ENCODE peak calls at places on chromosomes 7 and 10, in four cellular contexts. Z, N, Y and S are unnamed samples.

GRCh38 chr10:6151087-6151977 is 51.4 kb upstream of the PFKFB3 start:
- DNase-seq in Y (peak), N (peak), Z (peak), S (peak)

GRCh38 chr10:99785646-99786045 is 3.2 kb downstream of the ABCC2 start:
- DNase-seq in N (peak), Z (no peak), Y (no peak), S (no peak)

GRCh38 chr7:151426486-151426905 is 13.4 kb downstream of the CRYGN start:
- DNase-seq in Y (no peak), Z (no peak), N (no peak), S (no peak)

GRCh38 chr7:6244021-6244420 is 28.4 kb downstream of the CYTH3 start:
- DNase-seq in Z (no peak), N (no peak), Y (no peak), S (no peak)

GRCh38 chr10:52956451-52956850 is 183.9 kb upstream of the MBL2 start:
- DNase-seq in Z (no peak), Y (no peak), N (no peak), S (no peak)

GRCh38 chr7:99380823-99381663 is 6.5 kb downstream of the ARPC1B start:
- DNase-seq in Y (no peak), N (no peak), Z (peak), S (peak)

GRCh38 chr10:70662362-70663220 is 9.7 kb upstream of the ADAMTS14 start:
- DNase-seq in Z (no peak), N (no peak), Y (no peak), S (no peak)

GRCh38 chr7:151012921-151013347 is 11.4 kb downstream of the ATG9B start:
- DNase-seq in N (no peak), Y (peak), Z (peak), S (no peak)

GRCh38 chr10:72297281-72297967 is 23.7 kb downstream of the DDIT4 start:
- DNase-seq in Y (peak), N (no peak), Z (no peak), S (peak)

GRCh38 chr7:24722386-24723177 is 34.7 kb downstream of the GSDME start:
- DNase-seq in Z (peak), N (no peak), Y (no peak), S (no peak)

GRCh38 chr7:29854257-29854938 is 48.1 kb downstream of the WIPF3 start:
- DNase-seq in Y (no peak), Z (no peak), N (peak), S (no peak)

GRCh38 chr10:88243847-88244730 is 339.0 kb downstream of the RNLS start:
- DNase-seq in Y (no peak), Z (peak), N (no peak), S (no peak)

GRCh38 chr7:4794591-4795350 is 19.3 kb downstream of the AP5Z1 start:
- DNase-seq in Z (no peak), Y (no peak), N (no peak), S (no peak)

GRCh38 chr7:82548141-82548688 is 104.6 kb upstream of the CACNA2D1 start:
- DNase-seq in Z (no peak), Y (no peak), N (no peak), S (no peak)

GRCh38 chr7:6026011-6026819 is 5.0 kb upstream of the ANKRD61 start:
- DNase-seq in Z (peak), Y (peak), N (peak), S (peak)

GRCh38 chr7:112411186-112411795 is 39.0 kb upstream of the IFRD1 start:
- DNase-seq in Y (no peak), Z (peak), N (no peak), S (no peak)

GRCh38 chr7:72077776-72078175 is 334.4 kb downstream of the CALN1 start:
- DNase-seq in N (no peak), Z (no peak), Y (no peak), S (no peak)

GRCh38 chr7:139620676-139621344 is 97.3 kb downstream of the CLEC2L start:
- DNase-seq in Y (peak), N (no peak), Z (peak), S (no peak)

GRCh38 chr7:47266131-47266706 is 315.7 kb downstream of the TNS3 start:
- DNase-seq in Y (peak), N (peak), Z (peak), S (peak)

GRCh38 chr10:29160110-29160669 is 128.7 kb upstream of the LYZL1 start:
- DNase-seq in N (no peak), Z (no peak), Y (no peak), S (no peak)

GRCh38 chr7:155408657-155409586 is 49.0 kb upstream of the EN2 start:
- DNase-seq in Z (no peak), Y (no peak), N (no peak), S (no peak)

GRCh38 chr10:97773096-97773495 is 1.3 kb upstream of the SFRP5 start:
- DNase-seq in Z (no peak), Y (no peak), N (no peak), S (no peak)

GRCh38 chr10:97770265-97770664 is 1.5 kb downstream of the SFRP5 start:
- DNase-seq in Y (no peak), N (no peak), Z (no peak), S (no peak)

GRCh38 chr10:97771913-97772823 is at the start of gene SFRP5:
- DNase-seq in N (no peak), Y (peak), Z (peak), S (no peak)

GRCh38 chr10:97768322-97769315 is 3.2 kb downstream of the SFRP5 start:
- DNase-seq in Z (no peak), Y (no peak), N (no peak), S (no peak)

DNA sequence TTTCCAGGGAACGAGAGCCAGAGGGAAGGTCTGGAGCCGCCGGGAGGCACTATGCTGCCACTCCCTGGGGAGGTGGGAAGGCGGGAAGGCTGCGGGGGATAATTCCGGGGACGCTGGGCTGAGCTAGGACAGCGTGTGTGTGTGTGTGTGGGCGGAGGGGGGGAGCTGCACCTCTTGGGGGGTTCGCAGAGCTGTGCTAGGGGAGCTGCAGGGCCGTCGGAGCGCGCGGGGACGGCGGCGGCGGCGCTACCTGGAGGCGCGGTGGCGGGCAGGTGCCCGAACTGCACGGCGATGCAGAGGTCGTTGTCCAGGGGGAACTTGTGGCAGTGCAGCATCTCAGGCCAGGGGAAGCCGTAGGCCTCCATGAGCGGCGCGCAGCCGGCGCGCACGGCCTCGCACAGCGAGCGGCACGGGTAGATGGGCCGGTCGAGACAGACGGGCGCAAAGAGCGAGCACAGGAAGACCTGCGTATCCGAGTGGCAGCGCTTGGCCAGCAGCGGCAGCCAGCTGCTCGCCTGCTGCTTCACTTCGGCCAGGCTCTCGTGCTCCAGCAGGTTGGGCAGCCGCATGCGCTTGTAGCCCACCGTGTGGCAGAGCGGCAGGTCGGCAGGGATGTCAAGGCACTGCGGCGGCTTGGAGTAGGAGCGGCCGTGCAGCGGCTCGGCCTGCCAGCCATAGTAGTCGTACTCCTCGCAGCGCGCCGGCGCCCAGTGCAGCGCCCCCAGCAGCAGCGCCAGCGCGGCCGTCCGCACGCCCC is 566 bp downstream of the SFRP5 start:
- DNase-seq in Y (no peak), Z (peak), N (no peak), S (no peak)
- TF ChIP-seq NRF1 in Y (no peak), Z (no peak), N (no peak), S (no peak)

GRCh38 chr7:43492906-43493305 is 90.0 kb upstream of the STK17A start:
- DNase-seq in Y (no peak), Z (no peak), N (no peak), S (no peak)

GRCh38 chr7:43491984-43492383 is 90.9 kb upstream of the STK17A start:
- DNase-seq in N (no peak), Z (no peak), Y (no peak), S (no peak)

GRCh38 chr7:43501881-43502280 is 81.0 kb upstream of the STK17A start:
- DNase-seq in Z (no peak), N (no peak), Y (no peak), S (no peak)

GRCh38 chr7:43495572-43495971 is 87.3 kb upstream of the STK17A start:
- DNase-seq in N (no peak), Y (no peak), Z (no peak), S (no peak)

GRCh38 chr7:43496596-43496995 is 86.3 kb upstream of the STK17A start:
- DNase-seq in N (no peak), Y (no peak), Z (no peak), S (no peak)
- TF ChIP-seq NRF1 in N (no peak), Y (no peak), Z (no peak), S (no peak)

GRCh38 chr10:122163182-122164027 is 107.7 kb upstream of the BTBD16 start:
- DNase-seq in Z (peak), Y (no peak), N (peak), S (no peak)
- TF ChIP-seq NRF1 in Z (no peak), Y (no peak), N (no peak), S (no peak)

GRCh38 chr7:92806496-92806895 is 29.9 kb downstream of the CDK6 start:
- DNase-seq in Z (no peak), Y (no peak), N (no peak), S (no peak)
- TF ChIP-seq NRF1 in Z (no peak), Y (no peak), N (no peak), S (no peak)

DNA sequence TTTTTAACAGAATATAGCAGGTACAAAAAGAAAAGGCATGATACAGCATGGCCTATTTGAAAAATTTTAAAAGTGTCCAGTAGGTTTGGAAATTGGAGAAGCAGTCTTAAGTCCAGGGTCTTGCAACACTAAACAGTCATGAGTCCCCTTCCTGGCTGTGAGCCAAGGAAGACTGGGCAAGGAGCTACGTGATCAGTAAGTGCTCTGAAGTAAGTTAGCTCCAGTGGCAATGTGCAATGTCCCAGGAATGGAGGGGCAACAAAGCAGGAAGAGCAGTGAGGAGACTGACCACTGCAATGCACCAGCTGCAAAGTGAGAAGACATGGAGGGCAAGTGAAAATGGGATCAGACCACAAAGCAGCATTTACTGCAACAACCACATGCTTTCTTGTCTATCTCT is 72.9 kb upstream of the GRID1 start:
- DNase-seq in Y (no peak), Z (no peak), N (no peak), S (no peak)
- TF ChIP-seq NRF1 in Y (no peak), Z (no peak), N (no peak), S (no peak)

DNA sequence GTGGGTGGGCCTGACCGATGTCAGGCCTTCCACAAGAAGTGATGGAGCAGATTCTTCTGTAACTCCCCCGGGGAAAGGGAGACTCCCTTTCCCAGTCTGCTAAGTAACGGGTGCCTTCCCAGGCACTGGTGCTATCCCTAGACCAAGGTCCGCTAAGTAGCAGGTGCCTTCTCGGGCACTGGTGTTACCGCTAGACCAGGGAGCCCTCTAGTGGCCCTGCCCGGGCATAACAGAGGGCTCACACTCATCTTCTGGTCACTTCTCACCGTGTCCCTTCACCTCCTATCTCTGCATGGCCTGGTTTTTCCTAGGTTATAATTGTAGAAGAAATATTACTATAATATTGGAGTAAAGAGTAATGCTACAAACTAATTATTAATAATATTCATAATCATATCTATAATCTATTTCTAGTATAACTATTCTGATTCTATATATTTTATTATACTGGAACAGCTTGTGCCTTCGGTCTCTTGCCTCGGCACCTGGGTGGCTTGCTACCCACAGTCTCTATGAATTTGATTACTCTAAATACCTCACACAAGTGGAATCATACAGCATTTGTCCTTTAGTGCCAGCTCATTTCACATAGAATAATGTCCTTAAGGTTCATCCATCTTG is 1378.7 kb downstream of the XPNPEP1 start:
- DNase-seq in Z (peak), Y (no peak), N (peak), S (no peak)
- TF ChIP-seq NRF1 in Z (no peak), Y (no peak), N (no peak), S (no peak)

DNA sequence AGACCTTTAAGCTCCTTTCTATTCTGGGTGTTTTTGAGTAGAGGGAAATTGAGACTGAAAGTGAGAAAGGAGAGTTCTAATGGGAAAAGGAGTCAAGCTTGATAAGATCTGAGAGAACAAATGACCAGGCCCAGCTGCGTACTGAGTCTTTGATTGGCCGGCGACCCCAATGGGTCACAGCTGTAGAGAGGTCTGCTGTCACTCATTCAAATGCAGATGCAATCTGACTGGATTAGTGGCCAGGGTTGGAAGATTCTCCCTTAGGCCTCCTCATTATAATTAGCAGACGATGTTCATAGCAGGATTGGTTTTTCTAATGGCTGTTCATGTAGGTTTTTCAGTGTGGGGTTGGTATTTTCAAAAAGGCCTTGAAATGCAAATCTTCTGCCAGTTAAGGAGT is 127.2 kb upstream of the SLC25A13 start:
- DNase-seq in N (no peak), Y (no peak), Z (peak), S (no peak)
- TF ChIP-seq NRF1 in N (no peak), Y (no peak), Z (no peak), S (no peak)

DNA sequence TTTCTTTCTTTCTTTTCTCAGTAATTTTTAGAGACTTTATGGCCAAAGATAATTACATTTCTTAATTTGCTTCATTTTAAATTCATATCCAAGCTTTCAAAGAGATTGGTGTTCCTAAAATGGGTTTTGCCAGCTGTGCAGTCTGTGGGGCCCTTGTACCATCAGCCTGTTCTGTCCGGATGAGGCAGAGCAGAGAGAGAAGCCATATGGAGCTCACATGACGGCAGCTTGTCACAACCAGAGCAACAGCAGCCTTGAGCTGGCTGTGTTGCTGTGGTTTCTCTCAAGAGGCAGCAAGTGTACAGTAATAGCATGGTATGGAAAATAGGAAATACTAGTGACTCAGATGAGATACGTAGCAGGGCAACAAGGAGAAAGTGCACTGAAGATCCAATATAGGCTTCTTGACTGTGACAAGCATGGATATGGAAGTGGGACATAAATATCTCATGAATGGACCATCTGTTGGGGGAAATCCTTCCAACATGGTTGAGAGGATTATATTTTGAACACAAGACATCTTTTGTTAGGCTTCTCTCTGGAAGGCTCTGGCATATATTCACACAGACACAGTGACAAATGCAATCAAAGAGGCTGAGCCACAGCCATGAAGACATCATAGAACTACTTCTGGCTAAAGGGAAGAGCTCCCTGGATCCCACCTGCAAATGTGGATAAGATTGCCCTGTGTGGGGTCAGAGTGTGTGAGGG is 251.0 kb upstream of the TAC1 start:
- DNase-seq in N (no peak), Y (no peak), Z (no peak), S (no peak)
- TF ChIP-seq NRF1 in N (no peak), Y (no peak), Z (no peak), S (no peak)

GRCh38 chr10:133442191-133442966 is 11.4 kb upstream of the SCART1 start:
- DNase-seq in N (no peak), Y (no peak), Z (peak), S (no peak)

GRCh38 chr10:133442967-133443924 is 10.5 kb upstream of the SCART1 start:
- DNase-seq in Z (peak), Y (no peak), N (no peak), S (no peak)

GRCh38 chr10:133439517-133440461 is 14.0 kb upstream of the SCART1 start:
- DNase-seq in Y (no peak), Z (peak), N (no peak), S (no peak)

GRCh38 chr10:133440633-133441285 is 13.0 kb upstream of the SCART1 start:
- DNase-seq in N (no peak), Y (no peak), Z (no peak), S (no peak)

GRCh38 chr10:133441780-133442179 is 12.0 kb upstream of the SCART1 start:
- DNase-seq in Y (no peak), Z (peak), N (no peak), S (no peak)
- TF ChIP-seq NRF1 in Y (no peak), Z (no peak), N (no peak), S (no peak)

DNA sequence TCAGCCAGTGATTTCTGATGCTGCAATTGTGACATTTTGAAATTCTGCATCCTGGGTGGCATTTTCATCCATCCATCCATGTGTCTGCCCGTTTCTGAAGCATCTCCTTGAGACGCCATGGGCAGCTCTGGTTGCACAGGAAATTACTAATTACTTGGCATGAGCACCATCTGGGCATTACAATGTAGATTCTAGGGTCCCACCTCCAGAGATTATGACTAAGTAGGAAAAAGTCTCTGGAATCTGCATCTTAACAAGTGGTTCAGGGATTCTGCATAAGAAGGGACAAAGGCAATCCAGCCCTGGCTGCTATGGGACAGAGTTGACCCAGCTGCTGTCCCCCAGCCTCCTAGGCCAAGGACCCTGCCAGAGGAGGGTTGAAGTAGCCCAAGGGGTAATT is 65.3 kb downstream of the CUZD1 start:
- DNase-seq in N (peak), Y (no peak), Z (no peak), S (no peak)
- TF ChIP-seq NRF1 in N (no peak), Y (no peak), Z (no peak), S (no peak)